ENCODE peak calls at places on chromosomes 6 and 20, in eight cellular contexts. F is HepG2, Y is Peyer's patch, X is brain microvascular endothelial cell, R is fibroblast of pulmonary artery, L is fibroblast of the aortic adventitia, D is A549, G is testis. K is an unnamed sample.

GRCh38 chr20:45822863-45823262 is 4.2 kb downstream of the TNNC2 start:
- DNase-seq in F (no peak), Y (peak), X (no peak), R (peak), L (no peak), D (no peak), G (no peak), K (no peak)

GRCh38 chr6:33018904-33019303 is 9.5 kb upstream of the HLA-DOA start:
- DNase-seq in F (no peak), Y (peak), X (peak), R (peak), L (peak), D (no peak), G (peak), K (peak)

GRCh38 chr20:44703956-44704488 is 11.1 kb upstream of the CCN5 start:
- DNase-seq in F (no peak), Y (no peak), X (no peak), R (no peak), L (no peak), D (no peak), G (no peak), K (no peak)

GRCh38 chr6:26179675-26180074 is 92.4 kb downstream of the HFE start:
- DNase-seq in F (no peak), Y (no peak), X (no peak), R (no peak), L (no peak), D (no peak), G (no peak), K (no peak)

GRCh38 chr6:93048381-93048780 is 371.0 kb downstream of the EPHA7 start:
- DNase-seq in F (no peak), Y (no peak), X (no peak), R (no peak), L (no peak), D (no peak), G (no peak), K (no peak)

GRCh38 chr6:151160869-151161268 is 78.9 kb upstream of the AKAP12 start:
- DNase-seq in F (peak), Y (no peak), X (no peak), R (no peak), L (no peak), D (peak), G (no peak), K (no peak)

GRCh38 chr6:134520181-134521115 is 202.5 kb upstream of the SGK1 start:
- DNase-seq in F (no peak), Y (no peak), X (no peak), R (peak), L (peak), D (no peak), G (no peak), K (peak)

GRCh38 chr20:21450572-21450971 is 53.2 kb upstream of the NKX2-4 start:
- DNase-seq in F (peak), Y (no peak), X (no peak), R (no peak), L (no peak), D (peak), G (no peak), K (peak)

GRCh38 chr6:106519460-106520394 is 109.6 kb downstream of the RTN4IP1 start:
- DNase-seq in F (no peak), Y (peak), X (peak), R (peak), L (peak), D (peak), G (no peak), K (peak)

GRCh38 chr20:22768779-22769178 is 184.4 kb upstream of the FOXA2 start:
- DNase-seq in F (no peak), Y (no peak), X (no peak), R (peak), L (no peak), D (peak), G (peak), K (peak)

GRCh38 chr6:144006731-144007454 is 1.2 kb downstream of the PLAGL1 start:
- DNase-seq in F (no peak), Y (no peak), X (peak), R (peak), L (peak), D (peak), G (peak), K (peak)

GRCh38 chr20:45415822-45416637 is at the start of gene PIGT:
- DNase-seq in F (peak), Y (peak), X (peak), R (peak), L (peak), D (peak), G (peak), K (peak)

GRCh38 chr6:168301648-168302398 is 17.8 kb downstream of the DACT2 start:
- DNase-seq in F (peak), Y (peak), X (no peak), R (no peak), L (no peak), D (peak), G (no peak), K (no peak)

GRCh38 chr20:7693761-7694160 is 246.5 kb downstream of the HAO1 start:
- DNase-seq in F (no peak), Y (no peak), X (no peak), R (no peak), L (peak), D (no peak), G (no peak), K (peak)

GRCh38 chr6:44217332-44218143 is 812 bp downstream of the MYMX start:
- DNase-seq in F (no peak), Y (no peak), X (peak), R (no peak), L (no peak), D (no peak), G (no peak), K (no peak)

GRCh38 chr20:46077642-46078305 is 12.0 kb downstream of the NCOA5 start:
- DNase-seq in F (no peak), Y (no peak), X (no peak), R (no peak), L (no peak), D (no peak), G (no peak), K (no peak)

GRCh38 chr6:135647521-135647920 is 150.0 kb upstream of the AHI1 start:
- DNase-seq in F (no peak), Y (no peak), X (no peak), R (no peak), L (no peak), D (no peak), G (no peak), K (no peak)

GRCh38 chr20:21781446-21782075 is 76.1 kb downstream of the PAX1 start:
- DNase-seq in F (no peak), Y (no peak), X (no peak), R (no peak), L (no peak), D (no peak), G (no peak), K (no peak)

GRCh38 chr6:161435426-161436065 is 161.7 kb upstream of the AGPAT4 start:
- DNase-seq in F (no peak), Y (no peak), X (peak), R (peak), L (no peak), D (no peak), G (no peak), K (peak)

GRCh38 chr6:108119212-108120141 is 44.9 kb upstream of the OSTM1 start:
- DNase-seq in F (no peak), Y (no peak), X (no peak), R (no peak), L (no peak), D (no peak), G (no peak), K (no peak)

GRCh38 chr6:115195239-115195638 is 852.4 kb upstream of the HS3ST5 start:
- DNase-seq in F (no peak), Y (no peak), X (no peak), R (no peak), L (no peak), D (no peak), G (no peak), K (no peak)

GRCh38 chr6:129786548-129786947 is 74.6 kb downstream of the TMEM244 start:
- DNase-seq in F (no peak), Y (no peak), X (peak), R (no peak), L (no peak), D (peak), G (no peak), K (peak)

GRCh38 chr20:59324441-59324840 is 24.0 kb downstream of the EDN3 start:
- DNase-seq in F (no peak), Y (no peak), X (no peak), R (no peak), L (no peak), D (no peak), G (no peak), K (no peak)

GRCh38 chr20:50456452-50457324 is 53.5 kb upstream of the PTPN1 start:
- DNase-seq in F (no peak), Y (no peak), X (no peak), R (no peak), L (no peak), D (no peak), G (no peak), K (no peak)
- TF ChIP-seq CTCF in F (peak), Y (no peak), X (peak), R (peak), L (no peak), D (no peak), G (no peak), K (no peak)

GRCh38 chr20:52622086-52622485 is 350.1 kb upstream of the TSHZ2 start:
- DNase-seq in F (no peak), Y (no peak), X (no peak), R (peak), L (no peak), D (no peak), G (no peak), K (no peak)

GRCh38 chr20:52621401-52621800 is 350.8 kb upstream of the TSHZ2 start:
- DNase-seq in F (no peak), Y (no peak), X (no peak), R (no peak), L (no peak), D (no peak), G (no peak), K (no peak)

GRCh38 chr20:52619671-52620070 is 352.5 kb upstream of the TSHZ2 start:
- DNase-seq in F (no peak), Y (no peak), X (no peak), R (no peak), L (no peak), D (no peak), G (no peak), K (no peak)

GRCh38 chr20:52614036-52614863 is 357.9 kb upstream of the TSHZ2 start:
- DNase-seq in F (no peak), Y (no peak), X (no peak), R (no peak), L (no peak), D (no peak), G (no peak), K (no peak)

DNA sequence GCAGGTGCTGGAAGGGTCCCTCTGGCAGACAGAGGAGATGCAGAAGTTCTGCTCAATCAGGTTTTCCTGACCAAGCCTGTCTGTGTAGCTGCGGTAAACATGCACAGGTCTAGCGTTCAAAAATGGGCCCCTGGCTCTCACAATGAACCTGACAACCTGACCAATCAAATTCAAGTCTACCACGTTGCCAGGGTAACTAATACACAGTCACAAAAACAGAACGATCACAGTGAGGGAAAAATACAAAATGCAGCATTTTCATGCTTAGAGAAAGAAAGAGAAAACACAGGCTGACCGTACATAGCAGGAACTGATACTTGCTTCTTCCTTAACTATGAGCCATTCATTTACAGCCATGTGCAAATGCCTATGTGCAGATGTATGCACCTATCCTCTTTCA is 353.1 kb upstream of the TSHZ2 start:
- DNase-seq in F (no peak), Y (no peak), X (no peak), R (no peak), L (no peak), D (no peak), G (no peak), K (no peak)
- H3K4me3 ChIP-seq in F (no peak), Y (no peak), X (no peak), R (no peak), L (no peak), D (no peak), G (no peak), K (no peak)

GRCh38 chr20:62708591-62709536 is at the start of gene NTSR1:
- DNase-seq in F (no peak), Y (no peak), X (no peak), R (no peak), L (peak), D (peak), G (no peak), K (no peak)
- TF ChIP-seq CTCF in F (no peak), Y (no peak), X (no peak), R (no peak), L (no peak), D (no peak), G (no peak), K (no peak)

DNA sequence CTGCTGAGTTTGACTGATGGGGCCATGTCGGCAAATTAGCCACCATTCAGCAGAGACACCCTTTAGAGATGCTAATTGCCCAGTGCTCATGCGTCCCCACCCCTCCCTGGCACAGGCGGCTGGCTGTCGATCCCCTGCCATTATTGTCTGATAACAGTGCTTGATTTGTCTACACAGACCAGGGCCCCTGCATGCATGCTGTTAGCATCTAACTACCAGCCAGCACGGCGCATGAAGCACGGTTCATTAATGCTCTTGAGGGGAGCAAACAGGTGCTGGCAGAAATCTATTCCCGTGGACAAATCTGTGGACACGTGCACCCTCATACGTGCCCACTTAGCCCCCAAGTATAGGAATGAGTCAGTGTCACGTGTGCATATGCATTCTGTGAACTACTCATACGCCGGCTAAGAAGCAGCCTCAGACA is 32.2 kb downstream of the KCNB1 start:
- DNase-seq in F (no peak), Y (no peak), X (no peak), R (no peak), L (no peak), D (no peak), G (no peak), K (no peak)
- H3K4me3 ChIP-seq in F (no peak), Y (no peak), X (no peak), R (no peak), L (no peak), D (no peak), G (no peak), K (no peak)

GRCh38 chr6:8535505-8535904 is 100.2 kb upstream of the SLC35B3 start:
- DNase-seq in F (no peak), Y (no peak), X (no peak), R (peak), L (no peak), D (no peak), G (no peak), K (no peak)
- TF ChIP-seq CTCF in F (no peak), Y (no peak), X (no peak), R (no peak), L (no peak), D (no peak), G (no peak), K (no peak)

DNA sequence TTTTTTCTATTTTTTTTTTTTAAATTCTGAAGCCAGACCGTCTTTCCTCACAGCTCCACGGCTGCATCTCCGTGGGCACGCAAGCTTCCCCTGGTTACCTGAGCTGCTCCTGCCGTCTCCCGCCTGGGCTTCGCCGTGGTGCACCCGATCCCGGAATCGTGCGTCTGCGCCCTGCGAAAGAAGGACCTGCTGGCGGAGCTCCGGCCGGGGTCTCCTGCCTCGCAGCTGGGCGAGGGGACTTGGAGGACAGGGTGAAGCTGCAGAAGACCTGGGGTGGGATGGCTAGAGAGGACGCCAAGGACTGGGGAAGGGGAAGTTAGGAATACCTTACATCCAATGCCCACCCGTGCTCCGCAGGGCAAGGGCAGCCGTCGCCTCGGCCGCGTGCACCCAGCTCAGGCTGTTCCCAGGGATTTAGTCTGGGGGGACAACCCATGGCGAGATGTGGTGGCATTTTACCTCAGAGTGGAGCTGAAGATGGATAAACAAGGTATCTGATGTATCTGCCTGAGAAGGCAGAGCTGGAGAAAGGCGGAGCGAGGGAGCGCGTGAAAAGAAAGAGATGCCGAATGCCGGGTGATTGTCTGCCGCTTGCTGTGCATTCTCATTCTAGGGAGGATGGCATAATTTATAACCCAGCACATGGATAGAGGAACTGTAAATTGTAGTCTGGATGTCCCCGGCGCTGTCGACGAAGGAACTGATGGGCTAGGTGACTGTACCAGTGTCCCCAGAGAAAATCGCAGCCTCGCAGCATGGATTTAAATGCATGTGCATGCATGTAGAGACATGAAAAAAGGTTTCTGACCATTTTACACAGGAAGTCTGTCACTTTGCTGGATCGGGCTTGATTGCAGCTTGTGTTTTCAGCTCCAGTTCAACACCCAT is 150.0 kb downstream of the PRL start:
- DNase-seq in F (no peak), Y (no peak), X (no peak), R (peak), L (no peak), D (no peak), G (peak), K (peak)
- H3K4me3 ChIP-seq in F (no peak), Y (peak), X (peak), R (no peak), L (no peak), D (no peak), G (peak), K (peak)

DNA sequence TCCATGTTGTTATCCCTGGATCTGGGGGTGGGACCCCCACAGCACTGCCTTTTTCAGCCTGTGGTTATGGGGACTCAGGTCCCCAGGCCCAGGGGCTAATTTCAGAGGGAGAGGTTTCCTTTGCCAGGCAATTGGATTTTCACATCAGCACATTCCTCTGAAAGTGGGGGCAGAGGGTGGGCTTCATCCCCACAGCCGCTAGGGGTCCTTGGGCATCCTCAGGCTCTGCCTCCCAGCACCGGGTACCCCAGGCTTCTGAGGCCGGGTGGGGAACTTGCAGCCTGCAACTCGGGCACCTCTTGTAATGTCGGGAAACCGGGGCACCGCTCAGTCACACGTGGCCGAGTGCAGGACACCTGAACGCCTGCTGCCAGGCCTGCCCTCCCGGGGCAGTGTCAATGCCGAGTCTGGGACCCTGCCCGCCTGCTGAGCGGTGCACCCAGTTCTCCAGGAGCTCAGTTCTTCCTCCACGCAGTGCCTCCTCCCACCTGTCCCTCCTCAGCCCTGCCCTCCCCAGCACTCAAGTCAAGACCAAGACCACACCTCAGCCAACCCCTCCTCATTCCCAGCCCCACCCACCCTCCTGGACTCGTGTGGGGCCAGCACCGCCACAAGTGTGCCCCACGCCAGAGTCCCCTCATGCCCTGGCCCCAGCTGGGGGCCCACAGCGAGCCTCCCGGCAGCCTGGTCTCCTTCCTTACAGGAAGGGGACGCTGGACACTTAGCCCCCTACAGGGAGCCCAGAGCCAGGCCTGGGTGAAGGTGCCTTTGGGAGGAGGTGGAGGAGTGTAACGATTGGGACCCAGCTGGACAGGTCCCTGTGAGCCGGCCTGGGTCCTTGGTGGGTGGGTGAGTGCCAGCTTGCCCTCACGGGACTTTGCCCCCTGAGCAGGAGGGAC is 8.8 kb upstream of the CHRNA4 start:
- DNase-seq in F (no peak), Y (no peak), X (no peak), R (no peak), L (no peak), D (no peak), G (no peak), K (no peak)
- TF ChIP-seq CTCF in F (no peak), Y (no peak), X (no peak), R (no peak), L (no peak), D (no peak), G (no peak), K (no peak)

GRCh38 chr20:39745380-39745779 is 783.2 kb downstream of the DHX35 start:
- DNase-seq in F (no peak), Y (no peak), X (no peak), R (no peak), L (no peak), D (no peak), G (no peak), K (no peak)
- H3K4me3 ChIP-seq in F (no peak), Y (no peak), X (no peak), R (no peak), L (no peak), D (no peak), G (no peak), K (no peak)

DNA sequence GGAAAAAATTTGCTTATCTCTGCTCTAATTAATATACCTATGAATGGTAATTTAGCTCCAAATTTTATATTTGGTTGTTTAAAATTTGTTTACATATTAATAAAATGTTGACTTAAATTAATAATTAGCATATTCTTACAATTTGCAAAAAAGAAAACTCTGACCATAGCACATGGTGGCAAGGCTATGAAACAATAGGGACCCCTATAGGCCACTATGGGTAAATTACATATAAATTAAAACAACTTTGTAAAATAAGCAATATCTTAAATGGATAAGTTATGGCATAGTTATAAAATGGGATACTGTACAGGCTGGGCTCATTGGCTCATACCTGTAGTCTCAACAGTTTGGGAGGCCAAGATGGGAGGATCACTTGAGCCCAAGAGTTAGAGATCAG is 76.0 kb downstream of the MKKS start:
- DNase-seq in F (no peak), Y (no peak), X (no peak), R (peak), L (peak), D (peak), G (no peak), K (peak)
- TF ChIP-seq CTCF in F (no peak), Y (no peak), X (peak), R (peak), L (peak), D (peak), G (peak), K (peak)

K was measured in fibroblast of mammary gland.